ENCODE peak calls at places on chromosomes 16 and 17, in six cellular contexts. One of them, this sample, is unnamed.

GRCh38 chr16:68311316-68311620 is 449 bp downstream of the PRMT7 start:
- DNase-seq in heart right ventricle: no peak
- DNase-seq in left ventricle myocardium inferior: no peak
- DNase-seq in ovary: no peak
- DNase-seq in GM23248: peak; percentile 67
- DNase-seq in left lung: no peak
- DNase-seq in this sample: no peak

GRCh38 chr17:31488264-31488981 is 96.9 kb downstream of the RAB11FIP4 start:
- DNase-seq in left ventricle myocardium inferior: no peak
- DNase-seq in left lung: peak; percentile 64
- DNase-seq in GM23248: no peak
- DNase-seq in ovary: peak; percentile 39
- DNase-seq in heart right ventricle: no peak
- DNase-seq in this sample: no peak

GRCh38 chr17:8696951-8697745 is 47.5 kb downstream of the CCDC42 start:
- DNase-seq in left ventricle myocardium inferior: no peak
- DNase-seq in heart right ventricle: no peak
- DNase-seq in left lung: peak; percentile 64
- DNase-seq in GM23248: no peak
- DNase-seq in ovary: peak; percentile 41
- DNase-seq in this sample: no peak

GRCh38 chr17:42697108-42697811 is 14.9 kb downstream of the CNTNAP1 start:
- DNase-seq in GM23248: no peak
- DNase-seq in heart right ventricle: no peak
- DNase-seq in ovary: no peak
- DNase-seq in left lung: peak; percentile 14
- DNase-seq in left ventricle myocardium inferior: no peak
- DNase-seq in this sample: no peak

GRCh38 chr17:14351493-14351892 is 50.6 kb downstream of the HS3ST3B1 start:
- DNase-seq in left ventricle myocardium inferior: no peak
- DNase-seq in heart right ventricle: no peak
- DNase-seq in left lung: no peak
- DNase-seq in GM23248: no peak
- DNase-seq in ovary: no peak
- DNase-seq in this sample: no peak

GRCh38 chr16:19945934-19946333 is 61.3 kb upstream of the GPRC5B start:
- DNase-seq in heart right ventricle: no peak
- DNase-seq in left ventricle myocardium inferior: no peak
- DNase-seq in ovary: no peak
- DNase-seq in GM23248: no peak
- DNase-seq in left lung: no peak
- DNase-seq in this sample: no peak

GRCh38 chr16:15830832-15831451 is 25.9 kb downstream of the MYH11 start:
- DNase-seq in GM23248: no peak
- DNase-seq in left lung: no peak
- DNase-seq in left ventricle myocardium inferior: no peak
- DNase-seq in heart right ventricle: no peak
- DNase-seq in ovary: no peak
- DNase-seq in this sample: no peak

GRCh38 chr16:87304951-87305350 is 12.2 kb downstream of the C16orf95 start:
- DNase-seq in GM23248: no peak
- DNase-seq in heart right ventricle: no peak
- DNase-seq in left ventricle myocardium inferior: no peak
- DNase-seq in left lung: no peak
- DNase-seq in ovary: no peak
- DNase-seq in this sample: no peak

GRCh38 chr16:87086575-87086974 is 230.6 kb downstream of the C16orf95 start:
- DNase-seq in left lung: no peak
- DNase-seq in GM23248: peak; percentile 9
- DNase-seq in heart right ventricle: no peak
- DNase-seq in ovary: no peak
- DNase-seq in left ventricle myocardium inferior: no peak
- DNase-seq in this sample: no peak

GRCh38 chr17:67801626-67802175 is 23.6 kb upstream of the BPTF start:
- DNase-seq in GM23248: no peak
- DNase-seq in left ventricle myocardium inferior: no peak
- DNase-seq in left lung: no peak
- DNase-seq in ovary: no peak
- DNase-seq in heart right ventricle: no peak
- DNase-seq in this sample: no peak

GRCh38 chr17:54662978-54663876 is 237.4 kb upstream of the TOM1L1 start:
- DNase-seq in heart right ventricle: no peak
- DNase-seq in left lung: no peak
- DNase-seq in GM23248: no peak
- DNase-seq in left ventricle myocardium inferior: no peak
- DNase-seq in ovary: no peak
- DNase-seq in this sample: no peak

GRCh38 chr16:54921229-54921824 is 9.3 kb upstream of the IRX5 start:
- DNase-seq in left ventricle myocardium inferior: no peak
- DNase-seq in heart right ventricle: no peak
- DNase-seq in GM23248: peak; percentile 72
- DNase-seq in left lung: no peak
- DNase-seq in ovary: no peak
- DNase-seq in this sample: no peak

GRCh38 chr17:55089955-55090573 is 121.5 kb downstream of the STXBP4 start:
- DNase-seq in GM23248: peak; percentile 1
- DNase-seq in left lung: no peak
- DNase-seq in ovary: no peak
- DNase-seq in left ventricle myocardium inferior: no peak
- DNase-seq in heart right ventricle: no peak
- DNase-seq in this sample: peak; percentile 18

GRCh38 chr17:62882284-62882683 is 74.2 kb upstream of the MARCHF10 start:
- DNase-seq in left lung: peak; percentile 48
- DNase-seq in left ventricle myocardium inferior: no peak
- DNase-seq in GM23248: no peak
- DNase-seq in heart right ventricle: no peak
- DNase-seq in ovary: no peak
- DNase-seq in this sample: no peak

GRCh38 chr17:79042421-79043190 is 18.6 kb downstream of the C1QTNF1 start:
- DNase-seq in left ventricle myocardium inferior: peak; percentile 69
- DNase-seq in GM23248: peak; percentile 82
- DNase-seq in left lung: peak; percentile 73
- DNase-seq in ovary: peak; percentile 76
- DNase-seq in heart right ventricle: peak; percentile 73
- DNase-seq in this sample: peak; percentile 34

GRCh38 chr17:38424297-38424972 is 3.8 kb upstream of the ARHGAP23 start:
- DNase-seq in GM23248: no peak
- DNase-seq in left ventricle myocardium inferior: no peak
- DNase-seq in heart right ventricle: no peak
- DNase-seq in left lung: no peak
- DNase-seq in ovary: no peak
- DNase-seq in this sample: no peak
- H3K27ac ChIP-seq in GM23248: no peak overlapping the region
- H3K27ac ChIP-seq in left ventricle myocardium inferior: peak overlapping the region; percentile 94
- H3K27ac ChIP-seq in heart right ventricle: peak overlapping the region; percentile 99
- H3K27ac ChIP-seq in left lung: peak overlapping the region; percentile 26
- H3K27ac ChIP-seq in ovary: no peak overlapping the region
- H3K27ac ChIP-seq in this sample: no peak overlapping the region

GRCh38 chr17:10198509-10199249 is at the start of gene GAS7:
- DNase-seq in left ventricle myocardium inferior: peak; percentile 81
- DNase-seq in heart right ventricle: peak; percentile 74
- DNase-seq in GM23248: peak; percentile 78
- DNase-seq in left lung: peak; percentile 66
- DNase-seq in ovary: peak; percentile 73
- DNase-seq in this sample: peak; percentile 11
- H3K27me3 ChIP-seq in left ventricle myocardium inferior: peaks cover 32% of the 10 kb centered on the region
- H3K27me3 ChIP-seq in heart right ventricle: peaks cover 26% of the 10 kb centered on the region
- H3K27me3 ChIP-seq in GM23248: no peaks in the 10 kb centered on the region
- H3K27me3 ChIP-seq in left lung: peaks cover 15% of the 10 kb centered on the region
- H3K27me3 ChIP-seq in ovary: no peaks in the 10 kb centered on the region
- H3K27me3 ChIP-seq in this sample: no peaks in the 10 kb centered on the region

GRCh38 chr17:5022171-5022711 is 13.0 kb downstream of the SLC52A1 start:
- DNase-seq in GM23248: no peak
- DNase-seq in heart right ventricle: no peak
- DNase-seq in ovary: no peak
- DNase-seq in left lung: no peak
- DNase-seq in left ventricle myocardium inferior: no peak
- DNase-seq in this sample: no peak

GRCh38 chr17:5024604-5025003 is 10.6 kb downstream of the SLC52A1 start:
- DNase-seq in heart right ventricle: no peak
- DNase-seq in left lung: no peak
- DNase-seq in GM23248: no peak
- DNase-seq in ovary: no peak
- DNase-seq in left ventricle myocardium inferior: no peak
- DNase-seq in this sample: no peak

GRCh38 chr17:5023588-5024147 is 11.6 kb downstream of the SLC52A1 start:
- DNase-seq in left ventricle myocardium inferior: no peak
- DNase-seq in ovary: no peak
- DNase-seq in left lung: no peak
- DNase-seq in heart right ventricle: no peak
- DNase-seq in GM23248: no peak
- DNase-seq in this sample: no peak

GRCh38 chr17:5019475-5019956 is 15.7 kb downstream of the SLC52A1 start:
- DNase-seq in ovary: no peak
- DNase-seq in GM23248: peak; percentile 42
- DNase-seq in left ventricle myocardium inferior: no peak
- DNase-seq in left lung: no peak
- DNase-seq in heart right ventricle: no peak
- DNase-seq in this sample: no peak

DNA sequence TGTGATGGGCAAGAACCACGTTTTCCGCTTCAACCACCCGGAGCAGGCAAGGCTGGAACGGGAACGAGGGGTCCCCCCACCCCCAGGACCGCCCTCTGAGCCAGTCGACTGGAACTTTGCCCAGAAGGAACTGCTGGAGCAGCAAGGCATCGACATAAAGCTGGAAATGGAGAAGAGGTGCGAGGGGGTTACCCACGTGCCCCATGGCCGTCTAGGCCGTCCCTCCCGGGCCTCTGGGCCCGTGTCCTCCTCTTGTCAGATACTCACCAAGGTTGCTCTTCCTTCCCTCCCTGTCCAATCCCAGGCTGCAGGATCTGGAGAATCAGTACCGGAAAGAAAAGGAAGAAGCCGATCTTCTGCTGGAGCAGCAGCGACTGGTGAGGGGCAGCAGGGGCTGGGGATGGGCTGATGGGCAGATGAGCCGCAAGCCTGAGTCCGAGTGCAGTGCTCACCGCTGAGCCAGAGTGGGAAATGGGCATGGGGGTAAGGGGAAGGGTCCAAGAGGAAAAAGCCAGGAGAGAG is 14.7 kb downstream of the SLC52A1 start:
- DNase-seq in left lung: no peak
- DNase-seq in GM23248: no peak
- DNase-seq in ovary: no peak
- DNase-seq in left ventricle myocardium inferior: no peak
- DNase-seq in heart right ventricle: no peak
- DNase-seq in this sample: no peak
- H3K36me3 ChIP-seq in left lung: peaks cover 89% of the 10 kb centered on the region
- H3K36me3 ChIP-seq in GM23248: peaks cover 25% of the 10 kb centered on the region
- H3K36me3 ChIP-seq in ovary: no peaks in the 10 kb centered on the region
- H3K36me3 ChIP-seq in left ventricle myocardium inferior: peaks cover 90% of the 10 kb centered on the region
- H3K36me3 ChIP-seq in heart right ventricle: peaks cover 69% of the 10 kb centered on the region
- H3K36me3 ChIP-seq in this sample: peaks cover 18% of the 10 kb centered on the region

GRCh38 chr16:72013888-72014538 is 5.5 kb downstream of the DHODH start:
- DNase-seq in GM23248: no peak
- DNase-seq in left ventricle myocardium inferior: peak; percentile 41
- DNase-seq in left lung: no peak
- DNase-seq in heart right ventricle: peak; percentile 44
- DNase-seq in ovary: peak; percentile 54
- DNase-seq in this sample: no peak
- H3K27ac ChIP-seq in GM23248: no peak overlapping the region
- H3K27ac ChIP-seq in left ventricle myocardium inferior: peak overlapping the region; percentile 83
- H3K27ac ChIP-seq in left lung: peak overlapping the region; percentile 13
- H3K27ac ChIP-seq in heart right ventricle: peak overlapping the region; percentile 84
- H3K27ac ChIP-seq in ovary: peak overlapping the region; percentile 42
- H3K27ac ChIP-seq in this sample: no peak overlapping the region

DNA sequence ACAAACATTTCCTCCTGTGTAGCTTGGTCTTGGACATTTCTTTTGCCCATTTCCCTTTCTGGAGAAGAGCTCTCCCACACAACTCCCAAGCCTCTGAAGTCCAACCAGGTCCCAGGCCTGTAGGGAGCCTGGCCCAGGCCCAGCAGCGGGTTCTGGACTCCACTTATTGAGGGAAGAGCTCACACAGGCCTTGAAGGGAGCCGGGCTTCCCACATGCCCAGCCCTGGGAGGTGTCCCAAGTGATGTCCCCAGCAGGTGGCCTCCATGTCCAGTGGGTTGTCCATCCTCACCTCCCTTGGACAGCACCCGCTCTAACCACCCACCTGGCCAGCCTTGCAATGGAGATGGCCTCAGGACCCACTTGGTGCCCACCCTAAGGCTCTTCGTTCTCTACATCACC is 5.9 kb upstream of the EPX start:
- DNase-seq in left ventricle myocardium inferior: no peak
- DNase-seq in left lung: no peak
- DNase-seq in GM23248: no peak
- DNase-seq in ovary: no peak
- DNase-seq in heart right ventricle: no peak
- DNase-seq in this sample: no peak
- H3K27me3 ChIP-seq in left ventricle myocardium inferior: peaks cover 57% of the 10 kb centered on the region
- H3K27me3 ChIP-seq in left lung: no peaks in the 10 kb centered on the region
- H3K27me3 ChIP-seq in GM23248: no peaks in the 10 kb centered on the region
- H3K27me3 ChIP-seq in ovary: no peaks in the 10 kb centered on the region
- H3K27me3 ChIP-seq in heart right ventricle: peaks cover 27% of the 10 kb centered on the region
- H3K27me3 ChIP-seq in this sample: no peaks in the 10 kb centered on the region

GRCh38 chr17:2232244-2232638 is 71.3 kb downstream of the SMG6 start:
- DNase-seq in left lung: no peak
- DNase-seq in left ventricle myocardium inferior: no peak
- DNase-seq in heart right ventricle: no peak
- DNase-seq in ovary: no peak
- DNase-seq in GM23248: peak; percentile 90
- DNase-seq in this sample: no peak
- H3K36me3 ChIP-seq in left lung: peaks cover 16% of the 10 kb centered on the region
- H3K36me3 ChIP-seq in left ventricle myocardium inferior: peaks cover 6% of the 10 kb centered on the region
- H3K36me3 ChIP-seq in heart right ventricle: peaks cover 6% of the 10 kb centered on the region
- H3K36me3 ChIP-seq in ovary: no peaks in the 10 kb centered on the region
- H3K36me3 ChIP-seq in GM23248: no peaks in the 10 kb centered on the region
- H3K36me3 ChIP-seq in this sample: peaks cover 26% of the 10 kb centered on the region

GRCh38 chr16:1311212-1311737 is 1.8 kb downstream of the UBE2I start:
- DNase-seq in heart right ventricle: no peak
- DNase-seq in left ventricle myocardium inferior: no peak
- DNase-seq in GM23248: peak; percentile 30
- DNase-seq in left lung: no peak
- DNase-seq in ovary: no peak
- DNase-seq in this sample: no peak

GRCh38 chr16:1309888-1310831 is 724 bp downstream of the UBE2I start:
- DNase-seq in left lung: peak; percentile 46
- DNase-seq in heart right ventricle: peak; percentile 55
- DNase-seq in left ventricle myocardium inferior: peak; percentile 59
- DNase-seq in GM23248: peak; percentile 79
- DNase-seq in ovary: peak; percentile 82
- DNase-seq in this sample: peak; percentile 53

GRCh38 chr16:1311738-1312458 is 2.5 kb downstream of the UBE2I start:
- DNase-seq in GM23248: peak; percentile 71
- DNase-seq in heart right ventricle: peak; percentile 42
- DNase-seq in left lung: no peak
- DNase-seq in left ventricle myocardium inferior: peak; percentile 54
- DNase-seq in ovary: peak; percentile 57
- DNase-seq in this sample: no peak

GRCh38 chr16:1308977-1309885 is at the start of gene UBE2I:
- DNase-seq in heart right ventricle: peak; percentile 96
- DNase-seq in left lung: peak; percentile 96
- DNase-seq in left ventricle myocardium inferior: peak; percentile 96
- DNase-seq in ovary: peak; percentile 98
- DNase-seq in GM23248: peak; percentile 95
- DNase-seq in this sample: peak; percentile 94

DNA sequence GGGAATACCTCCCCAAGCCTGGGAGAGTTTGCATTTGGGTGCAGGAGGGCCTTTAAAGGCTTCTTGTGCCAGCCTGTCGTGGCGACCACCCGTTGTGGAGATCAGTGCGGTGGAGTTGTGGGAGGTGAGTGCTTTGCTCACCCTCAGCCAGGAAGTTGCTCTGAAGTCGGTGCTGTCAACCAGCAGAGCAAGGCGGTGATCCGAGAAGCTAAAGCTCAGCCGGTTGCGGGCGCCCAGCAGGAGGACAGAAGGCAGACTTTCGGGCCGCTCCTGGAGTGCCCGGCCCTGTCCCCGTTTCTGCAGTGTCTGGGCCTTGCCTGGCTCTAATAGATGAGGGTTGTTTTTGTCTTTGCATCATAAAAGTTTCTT is 1.4 kb downstream of the UBE2I start:
- DNase-seq in left lung: no peak
- DNase-seq in ovary: no peak
- DNase-seq in left ventricle myocardium inferior: no peak
- DNase-seq in heart right ventricle: no peak
- DNase-seq in GM23248: peak; percentile 65
- DNase-seq in this sample: no peak
- H3K27ac ChIP-seq in left lung: no peak overlapping the region
- H3K27ac ChIP-seq in ovary: peak overlapping the region; percentile 49
- H3K27ac ChIP-seq in left ventricle myocardium inferior: peak overlapping the region; percentile 100
- H3K27ac ChIP-seq in heart right ventricle: peak overlapping the region; percentile 98
- H3K27ac ChIP-seq in GM23248: peak overlapping the region; percentile 78
- H3K27ac ChIP-seq in this sample: peak overlapping the region; percentile 63

This sample was measured in effector memory CD4-positive, alpha-beta T cell.